ENCODE peak calls at places on chromosome 15, in six cellular contexts. One of them, this sample, is unnamed.

GRCh38 chr15:78204351-78205309 is 29.7 kb downstream of the ACSBG1 start:
- DNase-seq in choroid plexus epithelial cell: peak; percentile 44
- DNase-seq in effector CD4-positive, alpha-beta T cell: no peak
- DNase-seq in A549: no peak
- DNase-seq in GM20000: no peak
- DNase-seq in GM12865: no peak
- DNase-seq in this sample: no peak

GRCh38 chr15:38487383-38487782 is 33.5 kb downstream of the FAM98B start:
- DNase-seq in GM20000: no peak
- DNase-seq in choroid plexus epithelial cell: no peak
- DNase-seq in GM12865: no peak
- DNase-seq in effector CD4-positive, alpha-beta T cell: no peak
- DNase-seq in A549: no peak
- DNase-seq in this sample: no peak

GRCh38 chr15:80609512-80609946 is 85.6 kb upstream of the ABHD17C start:
- DNase-seq in effector CD4-positive, alpha-beta T cell: no peak
- DNase-seq in A549: no peak
- DNase-seq in choroid plexus epithelial cell: no peak
- DNase-seq in GM20000: no peak
- DNase-seq in GM12865: no peak
- DNase-seq in this sample: peak; percentile 4

GRCh38 chr15:55389276-55389631 is 18.9 kb downstream of the CCPG1 start:
- DNase-seq in GM20000: no peak
- DNase-seq in A549: peak; percentile 31
- DNase-seq in choroid plexus epithelial cell: peak; percentile 78
- DNase-seq in GM12865: no peak
- DNase-seq in effector CD4-positive, alpha-beta T cell: no peak
- DNase-seq in this sample: no peak

GRCh38 chr15:60932051-60932915 is 296.8 kb downstream of the RORA start:
- DNase-seq in effector CD4-positive, alpha-beta T cell: peak; percentile 45
- DNase-seq in choroid plexus epithelial cell: peak; percentile 45
- DNase-seq in GM12865: peak; percentile 54
- DNase-seq in GM20000: no peak
- DNase-seq in A549: peak; percentile 58
- DNase-seq in this sample: no peak

GRCh38 chr15:83322061-83322460 is 37.6 kb upstream of the BNC1 start:
- DNase-seq in effector CD4-positive, alpha-beta T cell: no peak
- DNase-seq in choroid plexus epithelial cell: peak; percentile 35
- DNase-seq in GM12865: no peak
- DNase-seq in A549: no peak
- DNase-seq in GM20000: no peak
- DNase-seq in this sample: no peak

GRCh38 chr15:58330468-58330793 is 101.4 kb upstream of the LIPC start:
- DNase-seq in GM12865: no peak
- DNase-seq in GM20000: no peak
- DNase-seq in A549: no peak
- DNase-seq in choroid plexus epithelial cell: peak; percentile 3
- DNase-seq in effector CD4-positive, alpha-beta T cell: no peak
- DNase-seq in this sample: no peak

GRCh38 chr15:70152070-70152480 is 54.4 kb upstream of the TLE3 start:
- DNase-seq in GM20000: no peak
- DNase-seq in effector CD4-positive, alpha-beta T cell: no peak
- DNase-seq in GM12865: peak; percentile 25
- DNase-seq in A549: no peak
- DNase-seq in choroid plexus epithelial cell: peak; percentile 57
- DNase-seq in this sample: no peak

GRCh38 chr15:67543348-67543718 is 830 bp downstream of the MAP2K5 start:
- DNase-seq in GM20000: no peak
- DNase-seq in effector CD4-positive, alpha-beta T cell: no peak
- DNase-seq in A549: peak; percentile 14
- DNase-seq in GM12865: peak; percentile 27
- DNase-seq in choroid plexus epithelial cell: peak; percentile 13
- DNase-seq in this sample: no peak